ENCODE peak calls at places on chromosomes 16 and 17, in four cellular contexts. One of them, this sample, is unnamed.

GRCh38 chr17:17805575-17805974 is 31.2 kb downstream of the SREBF1 start:
- DNase-seq in Caco-2: no peak
- DNase-seq in colonic mucosa: no peak
- DNase-seq in prostate gland: no peak
- DNase-seq in this sample: no peak

GRCh38 chr17:31571124-31571892 is 179.8 kb downstream of the RAB11FIP4 start:
- DNase-seq in Caco-2: no peak
- DNase-seq in prostate gland: peak; percentile 42
- DNase-seq in colonic mucosa: no peak
- DNase-seq in this sample: peak; percentile 88

GRCh38 chr17:34581446-34582184 is 2.2 kb downstream of the TMEM132E start:
- DNase-seq in Caco-2: no peak
- DNase-seq in colonic mucosa: no peak
- DNase-seq in prostate gland: no peak
- DNase-seq in this sample: no peak

GRCh38 chr17:67386965-67387551 is 10.0 kb downstream of the PITPNC1 start:
- DNase-seq in Caco-2: peak; percentile 77
- DNase-seq in prostate gland: no peak
- DNase-seq in colonic mucosa: peak; percentile 73
- DNase-seq in this sample: peak; percentile 36

GRCh38 chr17:57987582-57988300 is at the start of gene VEZF1:
- DNase-seq in Caco-2: peak; percentile 88
- DNase-seq in prostate gland: peak; percentile 65
- DNase-seq in colonic mucosa: peak; percentile 73
- DNase-seq in this sample: peak; percentile 82

GRCh38 chr16:87178977-87179376 is 138.2 kb downstream of the C16orf95 start:
- DNase-seq in colonic mucosa: no peak
- DNase-seq in Caco-2: no peak
- DNase-seq in prostate gland: no peak
- DNase-seq in this sample: peak; percentile 33

GRCh38 chr17:5592382-5592781 is 8.1 kb upstream of the NLRP1 start:
- DNase-seq in colonic mucosa: no peak
- DNase-seq in Caco-2: peak; percentile 18
- DNase-seq in prostate gland: no peak
- DNase-seq in this sample: no peak

GRCh38 chr17:57645950-57646686 is 99.0 kb downstream of the CCDC182 start:
- DNase-seq in colonic mucosa: no peak
- DNase-seq in Caco-2: no peak
- DNase-seq in prostate gland: no peak
- DNase-seq in this sample: no peak

GRCh38 chr16:26598061-26598460 is 468.7 kb upstream of the C16orf82 start:
- DNase-seq in prostate gland: no peak
- DNase-seq in colonic mucosa: no peak
- DNase-seq in Caco-2: no peak
- DNase-seq in this sample: no peak

GRCh38 chr16:66473654-66474519 is 46.8 kb downstream of the BEAN1 start:
- DNase-seq in colonic mucosa: no peak
- DNase-seq in prostate gland: no peak
- DNase-seq in Caco-2: no peak
- DNase-seq in this sample: no peak

GRCh38 chr16:57592591-57593003 is 35.8 kb upstream of the ADGRG1 start:
- DNase-seq in colonic mucosa: no peak
- DNase-seq in prostate gland: no peak
- DNase-seq in Caco-2: no peak
- DNase-seq in this sample: no peak

GRCh38 chr17:39205112-39205526 is 5.0 kb downstream of the RPL19 start:
- DNase-seq in Caco-2: no peak
- DNase-seq in prostate gland: no peak
- DNase-seq in colonic mucosa: no peak
- DNase-seq in this sample: no peak

DNA sequence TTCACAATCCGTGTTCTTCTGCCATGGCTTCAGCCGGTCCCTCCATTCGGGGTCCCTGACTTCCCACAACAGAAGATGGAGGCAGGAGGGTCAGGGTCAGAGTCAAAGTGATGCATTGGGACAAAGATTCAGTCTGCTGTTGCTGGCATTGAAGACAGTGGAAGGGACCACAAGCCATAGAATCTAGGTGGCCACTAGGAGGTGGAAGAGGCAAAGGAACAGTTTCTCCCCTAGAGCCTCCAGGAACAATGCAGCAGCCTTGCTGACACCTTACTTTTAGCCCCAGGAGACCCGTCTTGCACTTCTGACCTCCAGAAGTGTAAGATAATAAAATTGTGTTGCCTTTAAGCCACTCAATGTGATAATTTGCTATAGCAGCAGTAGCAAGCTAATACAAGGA is 55.9 kb downstream of the MFSD11 start:
- DNase-seq in Caco-2: peak; percentile 50
- DNase-seq in prostate gland: no peak
- DNase-seq in colonic mucosa: no peak
- DNase-seq in this sample: no peak
- TF ChIP-seq CTCF in Caco-2: peak; percentile 38
- TF ChIP-seq CTCF in prostate gland: peak; percentile 8
- TF ChIP-seq CTCF in colonic mucosa: no peak
- TF ChIP-seq CTCF in this sample: no peak

GRCh38 chr17:82814834-82815233 is 25.0 kb downstream of the ZNF750 start:
- DNase-seq in colonic mucosa: no peak
- DNase-seq in Caco-2: no peak
- DNase-seq in prostate gland: no peak
- DNase-seq in this sample: no peak

GRCh38 chr17:82817947-82818346 is 21.9 kb downstream of the ZNF750 start:
- DNase-seq in prostate gland: no peak
- DNase-seq in Caco-2: no peak
- DNase-seq in colonic mucosa: no peak
- DNase-seq in this sample: no peak

GRCh38 chr17:82815790-82816305 is 24.0 kb downstream of the ZNF750 start:
- DNase-seq in Caco-2: no peak
- DNase-seq in colonic mucosa: peak; percentile 67
- DNase-seq in prostate gland: peak; percentile 72
- DNase-seq in this sample: no peak

GRCh38 chr17:82815354-82815753 is 24.5 kb downstream of the ZNF750 start:
- DNase-seq in colonic mucosa: peak; percentile 40
- DNase-seq in prostate gland: no peak
- DNase-seq in Caco-2: no peak
- DNase-seq in this sample: no peak

DNA sequence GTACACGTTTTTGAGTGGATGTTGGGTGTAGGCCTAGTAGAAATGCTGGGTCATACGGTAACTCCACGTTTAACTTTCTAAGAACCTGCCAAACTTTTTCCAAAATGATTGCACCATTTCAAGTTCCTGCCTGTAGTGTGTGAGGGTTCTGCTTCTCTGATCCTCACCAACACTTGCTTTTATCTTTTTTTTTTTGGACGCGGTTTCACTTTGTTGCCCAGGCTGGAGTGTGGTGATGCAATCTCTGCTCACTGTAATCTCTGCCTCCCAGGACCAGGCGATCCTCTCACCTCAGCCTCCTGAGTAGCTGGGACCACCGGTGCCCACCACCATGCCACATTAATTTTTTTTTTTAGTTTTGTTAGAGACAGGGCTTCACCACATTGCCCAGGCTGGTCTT is 23.5 kb downstream of the ZNF750 start:
- DNase-seq in colonic mucosa: no peak
- DNase-seq in prostate gland: no peak
- DNase-seq in Caco-2: no peak
- DNase-seq in this sample: no peak
- H3K36me3 ChIP-seq in colonic mucosa: no peaks in the 10 kb centered on the region
- H3K36me3 ChIP-seq in prostate gland: no peaks in the 10 kb centered on the region
- H3K36me3 ChIP-seq in Caco-2: peaks cover 2% of the 10 kb centered on the region
- H3K36me3 ChIP-seq in this sample: peaks cover 82% of the 10 kb centered on the region

GRCh38 chr16:29978081-29978480 is 4.4 kb downstream of the TAOK2 start:
- DNase-seq in Caco-2: no peak
- DNase-seq in colonic mucosa: no peak
- DNase-seq in prostate gland: no peak
- DNase-seq in this sample: no peak

GRCh38 chr16:29977063-29977462 is 3.4 kb downstream of the TAOK2 start:
- DNase-seq in Caco-2: no peak
- DNase-seq in prostate gland: no peak
- DNase-seq in colonic mucosa: no peak
- DNase-seq in this sample: peak; percentile 43

GRCh38 chr16:29975134-29975538 is 1.5 kb downstream of the TAOK2 start:
- DNase-seq in Caco-2: no peak
- DNase-seq in prostate gland: no peak
- DNase-seq in colonic mucosa: no peak
- DNase-seq in this sample: no peak

GRCh38 chr16:29974291-29975133 is 844 bp downstream of the TAOK2 start:
- DNase-seq in colonic mucosa: no peak
- DNase-seq in Caco-2: no peak
- DNase-seq in prostate gland: no peak
- DNase-seq in this sample: no peak

GRCh38 chr16:29975811-29976511 is 2.3 kb downstream of the TAOK2 start:
- DNase-seq in colonic mucosa: no peak
- DNase-seq in Caco-2: no peak
- DNase-seq in prostate gland: no peak
- DNase-seq in this sample: no peak
- H3K4me3 ChIP-seq in colonic mucosa: peak overlapping the region; percentile 75
- H3K4me3 ChIP-seq in Caco-2: no peak overlapping the region
- H3K4me3 ChIP-seq in prostate gland: no peak overlapping the region
- H3K4me3 ChIP-seq in this sample: peak overlapping the region; percentile 97

GRCh38 chr17:61402978-61403845 is 3.6 kb downstream of the TBX2 start:
- DNase-seq in Caco-2: no peak
- DNase-seq in prostate gland: no peak
- DNase-seq in colonic mucosa: no peak
- DNase-seq in this sample: no peak
- TF ChIP-seq CTCF in Caco-2: no peak
- TF ChIP-seq CTCF in prostate gland: no peak
- TF ChIP-seq CTCF in colonic mucosa: no peak
- TF ChIP-seq CTCF in this sample: no peak

This sample was measured in left ventricle myocardium inferior.